ENCODE peak calls at places on chromosomes 7 and 10, in ten cellular contexts. J is BJ, I is lower lobe of right lung, B is ovary, N is AG04450, R is lower leg skin, F is colonic mucosa, T is thoracic aorta, L is mammary epithelial cell, Q is fibroblast of pulmonary artery. A is an unnamed sample.

GRCh38 chr7:131919920-131920709 is 363.7 kb upstream of the PODXL start:
- DNase-seq in J (no peak), B (no peak), R (no peak), N (no peak), T (no peak), I (no peak), L (no peak), Q (no peak), F (no peak), A (no peak)

GRCh38 chr7:91941450-91941849 is 788 bp downstream of the AKAP9 start:
- DNase-seq in R (no peak), N (no peak), B (no peak), J (no peak), F (peak), Q (peak), T (no peak), I (peak), L (peak), A (no peak)

GRCh38 chr7:103862302-103863035 is 127.0 kb downstream of the RELN start:
- DNase-seq in J (no peak), R (no peak), L (no peak), T (no peak), N (no peak), I (no peak), F (no peak), Q (no peak), B (no peak), A (no peak)

GRCh38 chr7:12730523-12730922 is 43.1 kb downstream of the ARL4A start:
- DNase-seq in I (no peak), T (no peak), N (no peak), J (no peak), F (no peak), R (no peak), Q (peak), B (no peak), L (no peak), A (no peak)

GRCh38 chr10:15813415-15813814 is 46.9 kb downstream of the MINDY3 start:
- DNase-seq in B (no peak), F (no peak), I (no peak), Q (peak), L (peak), N (no peak), R (no peak), J (no peak), T (no peak), A (no peak)

GRCh38 chr10:61642692-61643091 is 20.0 kb upstream of the CABCOCO1 start:
- DNase-seq in L (peak), T (no peak), B (no peak), Q (peak), F (no peak), I (no peak), R (no peak), N (no peak), J (peak), A (no peak)

GRCh38 chr10:11516419-11516721 is 95.1 kb downstream of the USP6NL start:
- DNase-seq in I (no peak), F (no peak), L (peak), Q (no peak), B (no peak), N (no peak), J (no peak), R (no peak), T (no peak), A (no peak)

GRCh38 chr7:28178537-28178936 is 2.1 kb downstream of the JAZF1 start:
- DNase-seq in N (no peak), I (no peak), F (no peak), B (no peak), T (no peak), Q (no peak), J (no peak), R (no peak), L (peak), A (no peak)

GRCh38 chr7:33261585-33261984 is 132.2 kb downstream of the BBS9 start:
- DNase-seq in J (no peak), Q (no peak), B (no peak), F (no peak), L (peak), R (no peak), T (no peak), N (no peak), I (no peak), A (no peak)

GRCh38 chr10:6543431-6544005 is 36.6 kb downstream of the PRKCQ start:
- DNase-seq in T (no peak), Q (no peak), R (no peak), L (no peak), I (no peak), F (no peak), N (no peak), B (no peak), J (no peak), A (no peak)

GRCh38 chr7:11457419-11457818 is 374.6 kb downstream of the THSD7A start:
- DNase-seq in L (no peak), J (no peak), I (no peak), B (no peak), F (no peak), T (no peak), N (no peak), Q (no peak), R (no peak), A (no peak)

GRCh38 chr7:139635521-139636240 is 112.2 kb downstream of the CLEC2L start:
- DNase-seq in Q (no peak), R (no peak), I (no peak), B (no peak), F (no peak), T (no peak), J (no peak), L (no peak), N (no peak), A (no peak)

GRCh38 chr10:104259999-104260774 is 5.5 kb downstream of the GSTO1 start:
- DNase-seq in R (no peak), N (no peak), Q (peak), I (no peak), B (no peak), L (no peak), F (no peak), T (no peak), J (no peak), A (no peak)

GRCh38 chr10:102970497-102970896 is 52.4 kb downstream of the CNNM2 start:
- DNase-seq in Q (no peak), J (no peak), N (no peak), L (no peak), I (no peak), B (no peak), F (no peak), R (no peak), T (no peak), A (no peak)

GRCh38 chr10:8146650-8147049 is 92.2 kb downstream of the GATA3 start:
- DNase-seq in Q (peak), R (no peak), F (no peak), T (no peak), N (no peak), B (no peak), I (no peak), L (peak), J (no peak), A (no peak)

GRCh38 chr10:72260588-72261322 is 13.0 kb upstream of the DDIT4 start:
- DNase-seq in F (peak), I (peak), L (peak), T (no peak), R (peak), B (peak), Q (peak), N (no peak), J (no peak), A (no peak)

DNA sequence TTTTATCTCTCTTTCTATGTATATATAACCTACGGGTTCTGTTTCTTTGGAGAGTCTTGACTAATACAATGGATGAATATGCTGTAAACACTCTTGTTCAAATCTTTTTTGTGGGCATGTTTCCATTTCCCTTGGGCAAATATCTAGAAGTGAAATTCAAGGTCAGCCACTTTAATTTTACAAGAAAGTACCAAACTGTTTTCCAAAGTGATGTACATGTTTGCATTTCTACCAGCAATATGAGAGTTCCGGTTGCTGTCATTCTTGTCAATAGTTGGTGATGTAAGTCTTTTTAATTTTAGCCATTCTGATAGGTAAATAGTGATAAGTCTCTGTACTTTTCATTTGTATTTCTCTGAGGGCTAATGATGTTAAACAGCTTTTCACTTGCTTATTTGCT is 48.4 kb downstream of the PDK4 start:
- DNase-seq in N (no peak), J (no peak), I (no peak), R (no peak), T (no peak), Q (no peak), F (no peak), L (no peak), B (no peak), A (no peak)
- TF ChIP-seq CTCF in N (no peak), J (no peak), I (no peak), R (no peak), T (no peak), Q (no peak), F (no peak), L (no peak), B (no peak), A (no peak)

GRCh38 chr7:95684037-95684436 is 87.7 kb upstream of the PDK4 start:
- DNase-seq in I (no peak), F (no peak), B (no peak), J (no peak), N (no peak), L (peak), Q (peak), R (no peak), T (no peak), A (no peak)
- TF ChIP-seq CTCF in I (peak), F (peak), B (peak), J (peak), N (peak), L (peak), Q (peak), R (no peak), T (peak), A (peak)

GRCh38 chr7:142478479-142479220 is 220.8 kb upstream of the PRSS58 start:
- DNase-seq in N (no peak), Q (peak), I (no peak), J (no peak), B (no peak), F (peak), T (no peak), L (peak), R (no peak), A (no peak)
- TF ChIP-seq CTCF in N (peak), Q (peak), I (peak), J (peak), B (no peak), F (peak), T (no peak), L (peak), R (no peak), A (peak)

DNA sequence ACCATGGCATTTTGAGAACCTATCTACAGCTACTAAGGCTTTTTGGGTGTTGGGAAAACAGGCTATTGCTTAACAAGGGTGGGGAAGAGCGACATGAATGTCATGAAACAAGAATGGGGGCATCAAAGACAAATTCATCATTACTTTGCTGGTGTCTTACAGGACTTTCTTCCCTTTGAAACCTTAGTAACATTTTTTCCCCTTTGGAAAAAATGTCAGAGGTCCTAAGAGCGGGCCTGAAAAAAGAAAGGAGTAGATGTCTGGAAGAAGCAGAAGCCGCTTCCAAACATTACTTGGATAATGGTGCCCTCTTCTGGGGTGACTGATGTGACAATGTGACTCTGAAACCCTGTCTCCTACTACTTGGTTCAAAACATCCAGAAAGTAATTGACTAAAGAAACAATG is 3.8 kb upstream of the DDX50 start:
- DNase-seq in I (no peak), N (peak), T (no peak), R (no peak), L (peak), F (peak), J (no peak), Q (peak), B (peak), A (peak)
- TF ChIP-seq CTCF in I (peak), N (peak), T (peak), R (no peak), L (peak), F (no peak), J (peak), Q (peak), B (peak), A (peak)

DNA sequence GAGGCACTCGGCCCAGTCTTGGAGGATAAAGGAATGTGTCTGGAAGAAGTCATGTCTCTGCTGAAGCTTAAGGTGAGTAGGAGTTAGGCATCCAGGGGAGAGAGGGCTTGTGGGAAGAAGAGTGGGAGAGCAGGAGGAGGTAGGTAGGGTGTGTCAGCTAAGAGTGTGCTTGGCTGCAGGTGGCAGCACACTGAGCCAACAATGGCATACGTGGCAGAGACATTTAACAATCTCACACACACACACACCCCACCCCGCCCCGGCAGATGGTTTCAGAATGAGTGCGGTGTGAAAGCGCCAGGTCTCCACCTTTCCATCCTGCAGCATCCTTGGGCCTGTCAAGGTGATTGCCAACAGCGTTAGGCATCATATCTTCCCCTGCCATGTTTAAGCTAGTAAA is 11.2 kb upstream of the ARPC1A start:
- DNase-seq in N (no peak), R (peak), B (no peak), I (no peak), F (peak), L (peak), J (no peak), Q (no peak), T (no peak), A (no peak)
- TF ChIP-seq CTCF in N (no peak), R (no peak), B (no peak), I (no peak), F (no peak), L (no peak), J (no peak), Q (no peak), T (no peak), A (no peak)

A was measured in AG09319.